ENCODE peak calls at places on chromosomes 5 and 9, in seven cellular contexts. R is amniotic stem cell; N is lower lobe of right lung; P is naive thymus-derived CD8-positive, alpha-beta T cell; H is substantia nigra; K is AG04449; O is central memory CD4-positive, alpha-beta T cell. U is an unnamed sample.

GRCh38 chr5:143629871-143630658 is 181.9 kb upstream of the HMHB1 start:
- DNase-seq in H (no peak), P (no peak), R (no peak), N (no peak), O (no peak), K (no peak), U (no peak)

GRCh38 chr9:136671646-136672430 is 9.1 kb downstream of the EGFL7 start:
- DNase-seq in K (no peak), N (no peak), P (peak; percentile 32), O (no peak), R (no peak), H (peak; percentile 47), U (no peak)

GRCh38 chr9:87665516-87665915 is 60.4 kb upstream of the CTSL start:
- DNase-seq in R (no peak), H (no peak), O (no peak), K (no peak), P (no peak), N (no peak), U (no peak)

GRCh38 chr5:108730617-108731340 is 16.9 kb upstream of the FER start:
- DNase-seq in K (no peak), H (no peak), O (no peak), P (no peak), N (no peak), R (no peak), U (no peak)

GRCh38 chr5:124162782-124163532 is 583.5 kb downstream of the ZNF608 start:
- DNase-seq in O (no peak), K (no peak), P (peak; percentile 2), N (no peak), R (no peak), H (peak; percentile 24), U (no peak)

GRCh38 chr9:115263731-115264130 is 145.8 kb upstream of the TNC start:
- DNase-seq in N (no peak), K (peak; percentile 63), P (no peak), O (no peak), H (no peak), R (no peak), U (no peak)

GRCh38 chr9:36163049-36163839 is 5.9 kb upstream of the CCIN start:
- DNase-seq in N (no peak), P (no peak), R (no peak), K (no peak), H (peak; percentile 84), O (no peak), U (peak; percentile 44)

GRCh38 chr5:83834306-83834705 is 113.7 kb upstream of the HAPLN1 start:
- DNase-seq in O (no peak), N (no peak), R (no peak), H (no peak), P (no peak), K (no peak), U (no peak)

GRCh38 chr9:113544001-113544340 is 80.4 kb downstream of the RGS3 start:
- DNase-seq in K (no peak), P (no peak), O (no peak), H (no peak), N (no peak), R (no peak), U (no peak)

GRCh38 chr5:8912106-8912505 is 633.8 kb downstream of the SEMA5A start:
- DNase-seq in P (no peak), N (no peak), O (no peak), K (no peak), H (no peak), R (no peak), U (no peak)

GRCh38 chr9:33131505-33132248 is 35.5 kb downstream of the B4GALT1 start:
- DNase-seq in O (no peak), H (no peak), N (no peak), K (no peak), P (no peak), R (no peak), U (no peak)

GRCh38 chr9:133910855-133911514 is 81.1 kb downstream of the VAV2 start:
- DNase-seq in H (no peak), K (no peak), O (no peak), R (no peak), N (no peak), P (no peak), U (no peak)

GRCh38 chr9:108665856-108666784 is 189.7 kb downstream of the ACTL7B start:
- DNase-seq in P (no peak), R (no peak), H (no peak), K (no peak), O (no peak), N (no peak), U (no peak)

GRCh38 chr5:111680737-111681413 is 76.1 kb downstream of the NREP start:
- DNase-seq in N (no peak), O (no peak), H (no peak), R (peak; percentile 87), K (peak; percentile 80), P (no peak), U (peak; percentile 94)

GRCh38 chr9:136803551-136804508 is 3.9 kb upstream of the RABL6 start:
- DNase-seq in R (no peak), O (no peak), N (no peak), H (peak; percentile 41), K (no peak), P (no peak), U (no peak)

GRCh38 chr5:27434335-27434734 is 395.9 kb upstream of the CDH9 start:
- DNase-seq in P (no peak), K (no peak), O (no peak), N (no peak), H (no peak), R (no peak), U (no peak)

GRCh38 chr5:142491260-142491659 is 166.4 kb upstream of the SPRY4 start:
- DNase-seq in O (no peak), H (no peak), K (no peak), N (no peak), R (no peak), P (no peak), U (no peak)

GRCh38 chr9:1941989-1942388 is 73.2 kb upstream of the SMARCA2 start:
- DNase-seq in H (no peak), N (no peak), R (no peak), K (no peak), P (no peak), O (no peak), U (no peak)

GRCh38 chr5:14250094-14250777 is 107.1 kb downstream of the TRIO start:
- DNase-seq in R (no peak), O (no peak), N (peak; percentile 58), P (no peak), K (no peak), H (peak; percentile 96), U (no peak)

GRCh38 chr5:177129206-177129605 is 4.4 kb upstream of the NSD1 start:
- DNase-seq in R (no peak), O (no peak), H (no peak), K (no peak), P (no peak), N (no peak), U (no peak)

GRCh38 chr9:136055715-136056545 is 39.2 kb downstream of the NACC2 start:
- DNase-seq in H (no peak), O (no peak), N (no peak), K (no peak), P (no peak), R (no peak), U (no peak)

GRCh38 chr5:65141487-65141886 is 340.2 kb downstream of the ADAMTS6 start:
- DNase-seq in N (no peak), O (no peak), R (no peak), P (no peak), H (no peak), K (no peak), U (no peak)

GRCh38 chr9:557601-558201 is 283.8 kb upstream of the DMRT1 start:
- DNase-seq in K (no peak), P (no peak), N (no peak), R (no peak), O (no peak), H (no peak), U (no peak)

GRCh38 chr9:96136992-96137665 is 164.8 kb downstream of the HSD17B3 start:
- DNase-seq in H (peak; percentile 36), P (no peak), O (no peak), N (peak; percentile 64), K (peak; percentile 31), R (peak; percentile 23), U (no peak)

GRCh38 chr9:133342570-133342969 is 5.4 kb downstream of the MED22 start:
- DNase-seq in H (no peak), N (peak; percentile 41), K (no peak), O (no peak), R (no peak), P (no peak), U (no peak)

GRCh38 chr9:73050062-73050814 is 97.4 kb upstream of the ALDH1A1 start:
- DNase-seq in H (no peak), N (no peak), K (peak; percentile 14), R (no peak), P (no peak), O (no peak), U (no peak)

GRCh38 chr9:121498487-121499176 is 1.0 kb downstream of the GGTA1 start:
- DNase-seq in H (no peak), N (peak; percentile 63), R (no peak), P (no peak), O (no peak), K (no peak), U (no peak)

GRCh38 chr5:63483338-63483737 is 478.9 kb downstream of the HTR1A start:
- DNase-seq in K (no peak), N (no peak), H (no peak), R (no peak), P (no peak), O (no peak), U (no peak)

GRCh38 chr9:95506692-95507455 is 9.9 kb downstream of the PTCH1 start:
- DNase-seq in K (no peak), N (no peak), O (peak; percentile 33), R (no peak), P (no peak), H (peak; percentile 70), U (no peak)

GRCh38 chr9:33244150-33244784 is 4.3 kb downstream of the SPINK4 start:
- DNase-seq in R (no peak), O (no peak), K (no peak), N (no peak), P (no peak), H (no peak), U (no peak)

GRCh38 chr5:37668524-37669047 is 171.3 kb downstream of the GDNF start:
- DNase-seq in N (peak; percentile 52), H (peak; percentile 6), K (peak; percentile 85), P (no peak), O (no peak), R (peak; percentile 82), U (peak; percentile 77)

GRCh38 chr9:131840220-131840619 is 100.3 kb upstream of the RAPGEF1 start:
- DNase-seq in R (no peak), H (no peak), O (no peak), K (no peak), P (no peak), N (no peak), U (no peak)

GRCh38 chr5:114411380-114411931 is 49.6 kb downstream of the KCNN2 start:
- DNase-seq in P (no peak), H (no peak), N (no peak), K (no peak), O (no peak), R (no peak), U (no peak)

GRCh38 chr5:67115238-67115637 is 81.4 kb downstream of the CD180 start:
- DNase-seq in R (no peak), N (no peak), O (no peak), H (no peak), P (no peak), K (no peak), U (no peak)

GRCh38 chr5:66440202-66440680 is 156.0 kb upstream of the MAST4 start:
- DNase-seq in P (no peak), N (no peak), R (no peak), K (no peak), H (no peak), O (no peak), U (peak; percentile 57)

GRCh38 chr5:133691448-133691847 is 79.1 kb upstream of the FSTL4 start:
- DNase-seq in R (no peak), O (no peak), K (no peak), H (no peak), P (no peak), N (no peak), U (no peak)

U was measured in glomerular endothelial cell.